ENCODE peak calls at places on chromosomes 4 and X, in five cellular contexts. Y is activated CD8-positive, alpha-beta memory T cell treated with anti-CD3 and anti-CD28 coated beads for 48 hours; H is OCI-LY7; D is left ventricle myocardium inferior; B is stimulated activated CD4-positive, alpha-beta T cell treated with anti-CD3 and anti-CD28 coated beads, Interleukin-2, amount 100 ng/mL, for 24 hours. O is an unnamed sample.

GRCh38 chrX:47936224-47936939 is 67.4 kb downstream of the ZNF182 start:
- DNase-seq in D (no peak), Y (no peak), H (peak), B (no peak), O (no peak)

GRCh38 chrX:38538134-38538533 is 23.2 kb upstream of the TSPAN7 start:
- DNase-seq in H (no peak), D (no peak), Y (no peak), B (no peak), O (no peak)

GRCh38 chr4:86481429-86481828 is 112.7 kb upstream of the PTPN13 start:
- DNase-seq in Y (no peak), B (no peak), H (no peak), D (no peak), O (no peak)

GRCh38 chr4:52780627-52781354 is 29.6 kb upstream of the ERVMER34-1 start:
- DNase-seq in D (no peak), B (no peak), H (peak), Y (no peak), O (no peak)

GRCh38 chrX:13288671-13289070 is 31.2 kb downstream of the ATXN3L start:
- DNase-seq in H (no peak), B (no peak), D (no peak), Y (no peak), O (no peak)

GRCh38 chr4:5722328-5722727 is 11.3 kb downstream of the EVC start:
- DNase-seq in H (no peak), D (no peak), B (no peak), Y (no peak), O (no peak)

GRCh38 chrX:24125028-24125612 is 24.4 kb upstream of the ZFX start:
- DNase-seq in B (no peak), Y (no peak), H (no peak), D (no peak), O (no peak)

GRCh38 chrX:136189222-136189621 is 41.9 kb downstream of the FHL1 start:
- DNase-seq in D (peak), H (no peak), B (no peak), Y (no peak), O (peak)

GRCh38 chr4:8435656-8436121 is 4.8 kb downstream of the ACOX3 start:
- DNase-seq in H (peak), Y (no peak), B (peak), D (no peak), O (no peak)

GRCh38 chr4:24805566-24805965 is 10.2 kb downstream of the SOD3 start:
- DNase-seq in D (no peak), Y (no peak), B (no peak), H (peak), O (no peak)

GRCh38 chrX:100928660-100929613 is at the start of gene XKRX:
- DNase-seq in Y (peak), D (peak), H (peak), B (peak), O (peak)

GRCh38 chr4:111641813-111642579 is 503.3 kb upstream of the FAM241A start:
- DNase-seq in D (no peak), H (peak), Y (no peak), B (peak), O (peak)

GRCh38 chr4:139873111-139873866 is 207.7 kb downstream of the MGST2 start:
- DNase-seq in H (no peak), B (no peak), Y (no peak), D (no peak), O (no peak)

GRCh38 chr4:8540072-8540471 is 40.1 kb upstream of the GPR78 start:
- DNase-seq in Y (no peak), B (peak), H (no peak), D (no peak), O (no peak)

GRCh38 chr4:182778222-182778982 is 138.8 kb downstream of the DCTD start:
- DNase-seq in Y (no peak), B (no peak), H (no peak), D (no peak), O (no peak)

GRCh38 chrX:96566856-96567255 is 117.8 kb upstream of the DIAPH2 start:
- DNase-seq in Y (no peak), B (no peak), D (no peak), H (no peak), O (no peak)

GRCh38 chr4:183968502-183968901 is 63.4 kb downstream of the STOX2 start:
- DNase-seq in B (no peak), Y (no peak), H (no peak), D (no peak), O (no peak)

GRCh38 chr4:98290511-98290910 is 29.3 kb downstream of the RAP1GDS1 start:
- DNase-seq in B (no peak), Y (no peak), D (no peak), H (no peak), O (no peak)

GRCh38 chrX:115940888-115941332 is 229.6 kb upstream of the AGTR2 start:
- DNase-seq in B (no peak), D (no peak), Y (no peak), H (peak), O (peak)

GRCh38 chr4:57329279-57329678 is 219.1 kb upstream of the IGFBP7 start:
- DNase-seq in D (no peak), B (no peak), H (no peak), Y (no peak), O (no peak)

GRCh38 chr4:53617101-53617680 is 25.9 kb upstream of the LNX1 start:
- DNase-seq in H (no peak), B (no peak), D (no peak), Y (no peak), O (no peak)

GRCh38 chrX:72268601-72269365 is 8.3 kb downstream of the RPS4X start:
- DNase-seq in H (no peak), B (no peak), Y (no peak), D (no peak), O (no peak)

GRCh38 chrX:30593435-30594200 is 16.1 kb upstream of the TASL start:
- DNase-seq in B (peak), D (no peak), H (peak), Y (no peak), O (no peak)

GRCh38 chr4:167031534-167032156 is 202.6 kb downstream of the SPOCK3 start:
- DNase-seq in D (no peak), H (no peak), Y (no peak), B (no peak), O (no peak)

GRCh38 chr4:141713771-141714445 is 77.5 kb downstream of the IL15 start:
- DNase-seq in H (no peak), D (no peak), B (no peak), Y (no peak), O (no peak)

GRCh38 chrX:31445542-31445941 is 373.7 kb upstream of the FTHL17 start:
- DNase-seq in D (no peak), Y (no peak), H (no peak), B (no peak), O (no peak)

GRCh38 chr4:26687728-26688127 is 103.8 kb downstream of the TBC1D19 start:
- DNase-seq in D (no peak), H (no peak), Y (no peak), B (no peak), O (no peak)

GRCh38 chrX:72620550-72621145 is 48.0 kb upstream of the HDAC8 start:
- DNase-seq in D (peak), Y (no peak), B (peak), H (no peak), O (peak)

GRCh38 chrX:54427837-54428424 is 12.3 kb upstream of the TSR2 start:
- DNase-seq in H (no peak), B (no peak), Y (no peak), D (no peak), O (no peak)

GRCh38 chr4:86048426-86048825 is 311.4 kb downstream of the MAPK10 start:
- DNase-seq in Y (no peak), H (no peak), B (no peak), D (no peak), O (no peak)

GRCh38 chr4:147096667-147097604 is 151.3 kb upstream of the TTC29 start:
- DNase-seq in H (peak), B (no peak), D (no peak), Y (no peak), O (no peak)

GRCh38 chrX:45718676-45719075 is 518.0 kb upstream of the DIPK2B start:
- DNase-seq in Y (no peak), B (no peak), H (no peak), D (no peak), O (no peak)

GRCh38 chrX:33974676-33975075 is 157.4 kb downstream of the FAM47A start:
- DNase-seq in D (no peak), B (no peak), H (no peak), Y (no peak), O (no peak)

GRCh38 chrX:150690126-150690525 is 3.1 kb upstream of the MTMR1 start:
- DNase-seq in D (no peak), B (peak), Y (no peak), H (no peak), O (no peak)

GRCh38 chr4:139247656-139248238 is 32.3 kb downstream of the MGARP start:
- DNase-seq in B (no peak), Y (no peak), H (no peak), D (no peak), O (no peak)

GRCh38 chrX:133709486-133709885 is 275.9 kb downstream of the GPC3 start:
- DNase-seq in B (no peak), D (no peak), H (no peak), Y (no peak), O (no peak)

GRCh38 chr4:168920438-168921081 is 89.5 kb downstream of the CBR4 start:
- DNase-seq in B (no peak), H (no peak), D (no peak), Y (no peak), O (no peak)

GRCh38 chr4:152063301-152064235 is 302.8 kb upstream of the GATB start:
- DNase-seq in D (no peak), H (no peak), Y (no peak), B (no peak), O (no peak)

GRCh38 chr4:128768373-128768996 is 41.0 kb upstream of the JADE1 start:
- DNase-seq in B (no peak), D (no peak), H (no peak), Y (no peak), O (no peak)